ENCODE peak calls at places on chromosomes 4 and X, in ten cellular contexts. J is cardiac muscle cell, X is fibroblast of pulmonary artery, Y is M059J, P is T47D, C is left lung, V is GM12865, I is T-helper 2 cell, S is iris pigment epithelial cell, N is Peyer's patch. L is an unnamed sample.

GRCh38 chr4:32025840-32026459 is 1305.8 kb downstream of the PCDH7 start:
- DNase-seq in Y (peak), S (peak), C (no peak), N (peak), I (no peak), X (peak), V (no peak), P (no peak), J (peak), L (no peak)

GRCh38 chr4:6926681-6927478 is 17.3 kb downstream of the TBC1D14 start:
- DNase-seq in V (no peak), I (peak), X (peak), Y (no peak), S (peak), C (peak), P (peak), N (peak), J (peak), L (no peak)

GRCh38 chr4:85952518-85952917 is 407.3 kb downstream of the MAPK10 start:
- DNase-seq in C (no peak), Y (peak), J (peak), N (no peak), P (no peak), V (no peak), X (peak), S (peak), I (no peak), L (no peak)

GRCh38 chr4:77193511-77194236 is 36.7 kb downstream of the CCNG2 start:
- DNase-seq in J (no peak), S (no peak), I (peak), X (no peak), N (peak), P (no peak), Y (no peak), V (peak), C (peak), L (no peak)

GRCh38 chr4:128980816-128981326 is 112.5 kb downstream of the SCLT1 start:
- DNase-seq in X (no peak), N (no peak), I (no peak), C (no peak), V (no peak), S (no peak), J (no peak), P (peak), Y (peak), L (peak)

GRCh38 chr4:31370866-31371465 is 650.8 kb downstream of the PCDH7 start:
- DNase-seq in V (peak), J (peak), I (peak), X (peak), Y (peak), S (peak), P (peak), N (no peak), C (no peak), L (peak)

GRCh38 chr4:111128327-111128726 is 505.4 kb upstream of the PITX2 start:
- DNase-seq in P (no peak), I (no peak), C (no peak), J (no peak), N (no peak), Y (no peak), S (peak), X (no peak), V (no peak), L (no peak)

GRCh38 chrX:101415180-101416130 is 7.4 kb downstream of the HNRNPH2 start:
- DNase-seq in S (peak), X (peak), N (no peak), I (peak), C (no peak), P (peak), J (peak), V (peak), Y (peak), L (peak)

GRCh38 chr4:76060506-76060905 is 14.0 kb upstream of the ART3 start:
- DNase-seq in N (no peak), I (no peak), X (no peak), J (no peak), V (no peak), C (no peak), Y (no peak), S (no peak), P (no peak), L (no peak)